ENCODE peak calls at places on chromosome 12, in five cellular contexts. M, O, A, R and C are unnamed samples.

GRCh38 chr12:73935817-73936216 is 601.8 kb upstream of the ATXN7L3B start:
- DNase-seq in M (peak; percentile 57), O (peak; percentile 14), A (peak; percentile 37), R (no peak), C (peak; percentile 61)

GRCh38 chr12:46830731-46831334 is 5.0 kb upstream of the SLC38A4 start:
- DNase-seq in M (no peak), O (no peak), A (peak; percentile 30), R (peak; percentile 44), C (peak; percentile 65)

GRCh38 chr12:5059358-5059757 is 15.7 kb downstream of the KCNA5 start:
- DNase-seq in M (no peak), O (no peak), A (no peak), R (no peak), C (no peak)

GRCh38 chr12:124631681-124632080 is 64.3 kb upstream of the NCOR2 start:
- DNase-seq in M (no peak), O (no peak), A (no peak), R (no peak), C (no peak)

GRCh38 chr12:12025799-12026386 is 44.8 kb upstream of the BCL2L14 start:
- DNase-seq in M (no peak), O (no peak), A (no peak), R (no peak), C (no peak)

GRCh38 chr12:124550123-124551089 is 17.0 kb downstream of the NCOR2 start:
- DNase-seq in M (peak; percentile 27), O (no peak), A (no peak), R (no peak), C (no peak)

GRCh38 chr12:40104461-40105264 is 1.2 kb downstream of the SLC2A13 start:
- DNase-seq in M (no peak), O (peak; percentile 25), A (peak; percentile 30), R (no peak), C (peak; percentile 27)

GRCh38 chr12:123089631-123090353 is 61.1 kb downstream of the PITPNM2 start:
- DNase-seq in M (peak; percentile 98), O (no peak), A (peak; percentile 55), R (peak; percentile 98), C (no peak)

GRCh38 chr12:32548691-32549412 is 130.2 kb upstream of the DNM1L start:
- DNase-seq in M (no peak), O (no peak), A (no peak), R (peak; percentile 71), C (no peak)

GRCh38 chr12:112015938-112016337 is 2.7 kb downstream of the ERP29 start:
- DNase-seq in M (no peak), O (no peak), A (no peak), R (no peak), C (no peak)

GRCh38 chr12:114399664-114400211 is 6.2 kb downstream of the TBX5 start:
- DNase-seq in M (no peak), O (no peak), A (peak; percentile 58), R (peak; percentile 77), C (peak; percentile 99)

GRCh38 chr12:78062781-78063180 is 232.1 kb downstream of the NAV3 start:
- DNase-seq in M (peak; percentile 40), O (no peak), A (peak; percentile 5), R (peak; percentile 85), C (no peak)

GRCh38 chr12:29316772-29317171 is 64.2 kb downstream of the ERGIC2 start:
- DNase-seq in M (peak; percentile 91), O (no peak), A (peak; percentile 9), R (peak; percentile 74), C (peak; percentile 52)

GRCh38 chr12:49777800-49778748 is 36.7 kb downstream of the TMBIM6 start:
- DNase-seq in M (peak; percentile 69), O (peak; percentile 63), A (peak; percentile 72), R (peak; percentile 62), C (peak; percentile 90)

GRCh38 chr12:131384544-131384855 is 326.4 kb upstream of the SFSWAP start:
- DNase-seq in M (no peak), O (no peak), A (no peak), R (no peak), C (no peak)

GRCh38 chr12:18556081-18556645 is 181.6 kb downstream of the PLCZ1 start:
- DNase-seq in M (no peak), O (no peak), A (no peak), R (no peak), C (no peak)

GRCh38 chr12:23950011-23950774 is 723 bp upstream of the SOX5 start:
- DNase-seq in M (no peak), O (no peak), A (peak; percentile 10), R (peak; percentile 1), C (peak; percentile 42)

GRCh38 chr12:11798856-11799530 is 149.5 kb downstream of the ETV6 start:
- DNase-seq in M (peak; percentile 89), O (peak; percentile 39), A (no peak), R (peak; percentile 74), C (no peak)

GRCh38 chr12:130775953-130776856 is 60.1 kb upstream of the RIMBP2 start:
- DNase-seq in M (peak; percentile 88), O (no peak), A (peak; percentile 80), R (peak; percentile 94), C (peak; percentile 85)

GRCh38 chr12:94997061-94997460 is 6.4 kb downstream of the NDUFA12 start:
- DNase-seq in M (no peak), O (no peak), A (no peak), R (no peak), C (no peak)

GRCh38 chr12:12823811-12824210 is 10.7 kb downstream of the DDX47 start:
- DNase-seq in M (no peak), O (no peak), A (no peak), R (no peak), C (no peak)

GRCh38 chr12:132690112-132690511 is 2.7 kb downstream of the PXMP2 start:
- DNase-seq in M (no peak), O (no peak), A (no peak), R (no peak), C (no peak)

GRCh38 chr12:68237523-68238070 is 12.0 kb upstream of the IL26 start:
- DNase-seq in M (no peak), O (no peak), A (no peak), R (peak; percentile 69), C (no peak)

GRCh38 chr12:11768233-11768965 is 118.9 kb downstream of the ETV6 start:
- DNase-seq in M (no peak), O (no peak), A (no peak), R (no peak), C (no peak)

GRCh38 chr12:5506821-5507231 is 74.9 kb downstream of the NTF3 start:
- DNase-seq in M (no peak), O (no peak), A (no peak), R (peak; percentile 2), C (no peak)

GRCh38 chr12:80702889-80703605 is 4.4 kb upstream of the MYF6 start:
- DNase-seq in M (peak; percentile 65), O (peak; percentile 3), A (peak; percentile 64), R (peak; percentile 82), C (peak; percentile 18)

GRCh38 chr12:49941556-49942511 is 8.7 kb upstream of the AQP2 start:
- DNase-seq in M (no peak), O (no peak), A (no peak), R (no peak), C (no peak)

GRCh38 chr12:95248604-95249355 is 31.2 kb downstream of the VEZT start:
- DNase-seq in M (no peak), O (no peak), A (no peak), R (no peak), C (peak; percentile 28)

GRCh38 chr12:2163172-2163927 is 110.6 kb downstream of the CACNA1C start:
- DNase-seq in M (no peak), O (no peak), A (peak; percentile 44), R (peak; percentile 96), C (no peak)

GRCh38 chr12:2165021-2165420 is 112.2 kb downstream of the CACNA1C start:
- DNase-seq in M (no peak), O (no peak), A (no peak), R (no peak), C (no peak)

GRCh38 chr12:2160043-2160442 is 107.3 kb downstream of the CACNA1C start:
- DNase-seq in M (no peak), O (no peak), A (no peak), R (no peak), C (no peak)

GRCh38 chr12:2156333-2156732 is 103.5 kb downstream of the CACNA1C start:
- DNase-seq in M (no peak), O (no peak), A (no peak), R (no peak), C (no peak)

GRCh38 chr12:2161478-2161877 is 108.7 kb downstream of the CACNA1C start:
- DNase-seq in M (peak; percentile 18), O (no peak), A (no peak), R (peak; percentile 33), C (no peak)
- H3K9me2 ChIP-seq in M (no peaks in the 10 kb centered on the region), O (no peaks in the 10 kb centered on the region), A (no peaks in the 10 kb centered on the region), R (no peaks in the 10 kb centered on the region), C (no peaks in the 10 kb centered on the region)

GRCh38 chr12:54472494-54473262 is 724 bp downstream of the GTSF1 start:
- DNase-seq in M (no peak), O (no peak), A (no peak), R (no peak), C (no peak)
- H3K4me3 ChIP-seq in M (no peak overlapping the region), O (peak overlapping the region; percentile 74), A (no peak overlapping the region), R (no peak overlapping the region), C (no peak overlapping the region)

GRCh38 chr12:100216337-100216736 is 15.7 kb downstream of the ACTR6 start:
- DNase-seq in M (no peak), O (no peak), A (peak; percentile 17), R (no peak), C (no peak)
- H3K9me2 ChIP-seq in M (no peaks in the 10 kb centered on the region), O (no peaks in the 10 kb centered on the region), A (no peaks in the 10 kb centered on the region), R (no peaks in the 10 kb centered on the region), C (no peaks in the 10 kb centered on the region)

GRCh38 chr12:57487055-57487596 is 742 bp upstream of the MARS1 start:
- DNase-seq in M (no peak), O (no peak), A (no peak), R (no peak), C (peak; percentile 37)
- H3K4me3 ChIP-seq in M (peak overlapping the region; percentile 91), O (no peak overlapping the region), A (no peak overlapping the region), R (peak overlapping the region; percentile 97), C (no peak overlapping the region)

GRCh38 chr12:53571295-53571694 is 54.9 kb downstream of the ATF7 start:
- DNase-seq in M (no peak), O (no peak), A (no peak), R (no peak), C (no peak)
- H3K9me2 ChIP-seq in M (no peaks in the 10 kb centered on the region), O (no peaks in the 10 kb centered on the region), A (no peaks in the 10 kb centered on the region), R (no peaks in the 10 kb centered on the region), C (no peaks in the 10 kb centered on the region)